ENCODE peak calls at places on chromosomes 6 and 20, in six cellular contexts. B, Z, X, J, P and M are unnamed samples.

GRCh38 chr6:168232989-168233874 is 86.3 kb downstream of the DACT2 start:
- DNase-seq in B (no peak), Z (no peak), X (no peak), J (no peak), P (no peak), M (no peak)

GRCh38 chr20:40562031-40562430 is 127.0 kb downstream of the MAFB start:
- DNase-seq in B (no peak), Z (no peak), X (no peak), J (no peak), P (peak; percentile 36), M (no peak)

GRCh38 chr6:153301602-153302001 is 170.5 kb upstream of the RGS17 start:
- DNase-seq in B (no peak), Z (no peak), X (no peak), J (no peak), P (no peak), M (no peak)

GRCh38 chr6:133559926-133560325 is 318.8 kb downstream of the EYA4 start:
- DNase-seq in B (no peak), Z (no peak), X (no peak), J (no peak), P (no peak), M (no peak)

GRCh38 chr6:26398555-26398954 is 3.5 kb upstream of the BTN3A1 start:
- DNase-seq in B (no peak), Z (no peak), X (no peak), J (no peak), P (no peak), M (no peak)

GRCh38 chr6:3088446-3088845 is 20.2 kb downstream of the RIPK1 start:
- DNase-seq in B (no peak), Z (no peak), X (no peak), J (no peak), P (no peak), M (no peak)

GRCh38 chr20:62352402-62353288 is 14.5 kb downstream of the LAMA5 start:
- DNase-seq in B (no peak), Z (no peak), X (no peak), J (no peak), P (no peak), M (peak; percentile 92)

GRCh38 chr6:11493979-11494378 is 43.6 kb upstream of the TMEM170B start:
- DNase-seq in B (no peak), Z (no peak), X (no peak), J (no peak), P (no peak), M (no peak)

GRCh38 chr6:143559101-143559500 is 47.6 kb upstream of the FUCA2 start:
- DNase-seq in B (no peak), Z (no peak), X (no peak), J (no peak), P (no peak), M (no peak)

GRCh38 chr6:28296520-28297060 is 15.2 kb downstream of the PGBD1 start:
- DNase-seq in B (no peak), Z (no peak), X (no peak), J (no peak), P (no peak), M (no peak)

GRCh38 chr6:39980839-39981580 is 46.7 kb upstream of the MOCS1 start:
- DNase-seq in B (peak; percentile 52), Z (peak; percentile 37), X (peak; percentile 7), J (no peak), P (peak; percentile 68), M (peak; percentile 59)

GRCh38 chr6:132728616-132729015 is 14.8 kb upstream of the VNN1 start:
- DNase-seq in B (peak; percentile 28), Z (no peak), X (no peak), J (no peak), P (no peak), M (no peak)

GRCh38 chr6:101445527-101445926 is 52.0 kb downstream of the GRIK2 start:
- DNase-seq in B (peak; percentile 1), Z (no peak), X (no peak), J (no peak), P (no peak), M (no peak)

GRCh38 chr6:38354905-38355304 is 284.8 kb downstream of the BTBD9 start:
- DNase-seq in B (no peak), Z (no peak), X (no peak), J (peak; percentile 17), P (no peak), M (no peak)

GRCh38 chr6:71499667-71500066 is 211.1 kb downstream of the OGFRL1 start:
- DNase-seq in B (no peak), Z (no peak), X (no peak), J (no peak), P (no peak), M (no peak)

GRCh38 chr6:154219250-154219649 is 137.4 kb downstream of the IPCEF1 start:
- DNase-seq in B (no peak), Z (no peak), X (no peak), J (no peak), P (no peak), M (no peak)

GRCh38 chr6:133980168-133980567 is 27.1 kb downstream of the TBPL1 start:
- DNase-seq in B (no peak), Z (no peak), X (no peak), J (no peak), P (no peak), M (no peak)

GRCh38 chr6:75101896-75102680 is 103.8 kb downstream of the COL12A1 start:
- DNase-seq in B (no peak), Z (no peak), X (no peak), J (no peak), P (no peak), M (no peak)

GRCh38 chr6:73969982-73970960 is 274.3 kb downstream of the CD109 start:
- DNase-seq in B (peak; percentile 52), Z (peak; percentile 74), X (no peak), J (no peak), P (peak; percentile 19), M (peak; percentile 11)

GRCh38 chr20:53154540-53154939 is 182.4 kb downstream of the TSHZ2 start:
- DNase-seq in B (no peak), Z (no peak), X (no peak), J (no peak), P (peak; percentile 36), M (no peak)

GRCh38 chr20:4656491-4656890 is 65.2 kb upstream of the PRND start:
- DNase-seq in B (no peak), Z (no peak), X (no peak), J (no peak), P (no peak), M (no peak)

GRCh38 chr6:41450581-41450980 is 95.6 kb upstream of the FOXP4 start:
- DNase-seq in B (no peak), Z (no peak), X (no peak), J (no peak), P (no peak), M (no peak)

GRCh38 chr6:131387706-131388455 is 185.1 kb upstream of the ARG1 start:
- DNase-seq in B (no peak), Z (no peak), X (no peak), J (no peak), P (no peak), M (no peak)

GRCh38 chr6:4935486-4935885 is 68.4 kb downstream of the RPP40 start:
- DNase-seq in B (no peak), Z (no peak), X (no peak), J (no peak), P (no peak), M (no peak)

GRCh38 chr20:15618912-15619311 is 954.3 kb downstream of the KIF16B start:
- DNase-seq in B (no peak), Z (no peak), X (no peak), J (no peak), P (no peak), M (no peak)

GRCh38 chr20:25233016-25233772 is 14.7 kb upstream of the PYGB start:
- DNase-seq in B (peak; percentile 88), Z (no peak), X (no peak), J (no peak), P (no peak), M (no peak)

GRCh38 chr6:3316363-3316762 is 57.6 kb downstream of the PSMG4 start:
- DNase-seq in B (no peak), Z (no peak), X (no peak), J (no peak), P (no peak), M (no peak)

GRCh38 chr6:38876470-38876869 is 161.4 kb downstream of the DNAH8 start:
- DNase-seq in B (no peak), Z (no peak), X (no peak), J (no peak), P (no peak), M (no peak)

GRCh38 chr6:27188206-27188884 is 59.2 kb upstream of the PRSS16 start:
- DNase-seq in B (peak; percentile 6), Z (peak; percentile 44), X (no peak), J (peak; percentile 55), P (peak; percentile 79), M (peak; percentile 60)

GRCh38 chr6:168225471-168225901 is 94.1 kb downstream of the DACT2 start:
- DNase-seq in B (no peak), Z (no peak), X (no peak), J (no peak), P (no peak), M (no peak)

GRCh38 chr20:22623211-22623610 is 38.8 kb upstream of the FOXA2 start:
- DNase-seq in B (peak; percentile 26), Z (peak; percentile 27), X (no peak), J (no peak), P (no peak), M (no peak)
- TF ChIP-seq JUND in B (no peak), Z (no peak), X (no peak), J (no peak), P (no peak), M (no peak)

DNA sequence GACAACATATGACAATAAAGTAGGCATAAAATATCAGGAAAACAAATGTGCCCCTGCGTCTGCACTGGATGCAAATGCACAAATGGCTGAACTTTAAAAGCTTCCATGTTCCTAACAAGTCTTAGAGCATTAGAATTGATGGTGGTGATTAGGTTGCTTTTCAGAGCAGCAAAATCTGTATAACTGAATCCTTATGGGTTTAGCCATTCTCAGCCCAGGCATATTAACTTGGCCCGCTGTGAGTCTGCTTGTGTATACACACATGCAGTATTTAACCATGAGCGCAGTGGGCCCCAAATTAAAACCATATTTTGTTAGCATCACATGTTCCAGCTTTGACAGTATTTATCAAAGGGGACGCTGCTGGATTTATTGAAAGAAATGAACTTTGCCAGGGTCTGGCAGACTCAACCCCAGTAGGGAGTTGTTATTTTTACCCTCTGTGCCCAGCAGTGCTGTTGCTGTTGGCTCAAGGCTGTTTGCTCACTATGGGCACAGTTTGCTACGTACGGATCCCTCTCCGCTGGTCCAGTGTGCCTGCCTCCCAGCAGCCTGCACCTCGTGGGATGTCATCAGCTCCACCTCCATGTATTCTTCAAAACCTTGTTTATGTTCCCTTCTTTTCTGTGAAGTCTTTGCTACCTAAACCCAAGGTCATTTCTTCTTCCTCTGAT is 144.7 kb downstream of the QRSL1 start:
- DNase-seq in B (no peak), Z (no peak), X (no peak), J (no peak), P (no peak), M (peak; percentile 50)
- H3K4me2 ChIP-seq in B (no peak overlapping the region), Z (no peak overlapping the region), X (no peak overlapping the region), J (no peak overlapping the region), P (no peak overlapping the region), M (no peak overlapping the region)

GRCh38 chr20:64107736-64108457 is 532 bp upstream of the NPBWR2 start:
- DNase-seq in B (no peak), Z (no peak), X (no peak), J (no peak), P (no peak), M (no peak)
- TF ChIP-seq JUND in B (no peak), Z (no peak), X (no peak), J (no peak), P (no peak), M (no peak)

GRCh38 chr20:47541355-47541922 is 39.8 kb downstream of the NCOA3 start:
- DNase-seq in B (no peak), Z (no peak), X (no peak), J (no peak), P (no peak), M (no peak)
- H3K4me2 ChIP-seq in B (no peak overlapping the region), Z (peak overlapping the region; percentile 33), X (no peak overlapping the region), J (no peak overlapping the region), P (no peak overlapping the region), M (no peak overlapping the region)